ENCODE peak calls at places on chromosome 17, in four cellular contexts. N is brain microvascular endothelial cell, U is pancreas, Y is fibroblast of lung. J is an unnamed sample. For H3K27me3, the result is how much of the 10 kb centered on the place peaks cover.

GRCh38 chr17:18038149-18038850 is 668 bp downstream of the ATPAF2 start:
- DNase-seq in N (no peak), U (no peak), Y (no peak), J (peak)

GRCh38 chr17:21532763-21533385 is 156.7 kb downstream of the KCNJ12 start:
- DNase-seq in N (no peak), U (no peak), Y (no peak), J (no peak)

GRCh38 chr17:44842748-44843147 is 4.9 kb upstream of the HIGD1B start:
- DNase-seq in N (no peak), U (no peak), Y (no peak), J (no peak)

GRCh38 chr17:76872221-76872873 is 4.1 kb downstream of the MGAT5B start:
- DNase-seq in N (peak), U (no peak), Y (peak), J (peak)

GRCh38 chr17:33204156-33204555 is 88.9 kb downstream of the ASIC2 start:
- DNase-seq in N (no peak), U (no peak), Y (no peak), J (no peak)

GRCh38 chr17:760371-760770 is 8.3 kb upstream of the GEMIN4 start:
- DNase-seq in N (no peak), U (peak), Y (no peak), J (no peak)

GRCh38 chr17:64004903-64005733 is 7.0 kb downstream of the PRR29 start:
- DNase-seq in N (no peak), U (peak), Y (no peak), J (no peak)

GRCh38 chr17:29722411-29723198 is 99.9 kb upstream of the CORO6 start:
- DNase-seq in N (peak), U (no peak), Y (peak), J (peak)

GRCh38 chr17:77783991-77784820 is 174.3 kb upstream of the TNRC6C start:
- DNase-seq in N (no peak), U (no peak), Y (no peak), J (no peak)

GRCh38 chr17:1227917-1228751 is 42.1 kb upstream of the BHLHA9 start:
- DNase-seq in N (no peak), U (peak), Y (no peak), J (no peak)

GRCh38 chr17:6524520-6524919 is 31.8 kb downstream of the PITPNM3 start:
- DNase-seq in N (no peak), U (no peak), Y (peak), J (peak)
- TF ChIP-seq CTCF in N (no peak), U (no peak), Y (no peak), J (no peak)

GRCh38 chr17:38871992-38872605 is 2.2 kb downstream of the LASP1 start:
- DNase-seq in N (no peak), U (no peak), Y (no peak), J (no peak)

GRCh38 chr17:38873646-38874380 is 4.0 kb downstream of the LASP1 start:
- DNase-seq in N (no peak), U (no peak), Y (no peak), J (no peak)

GRCh38 chr17:38871247-38871991 is 1.6 kb downstream of the LASP1 start:
- DNase-seq in N (peak), U (no peak), Y (peak), J (peak)

GRCh38 chr17:38874505-38875419 is 4.9 kb downstream of the LASP1 start:
- DNase-seq in N (no peak), U (no peak), Y (peak), J (no peak)

GRCh38 chr17:38872671-38873385 is 3.0 kb downstream of the LASP1 start:
- DNase-seq in N (no peak), U (no peak), Y (no peak), J (no peak)
- H3K4me3 ChIP-seq in N (peak), U (peak), Y (no peak), J (no peak)

GRCh38 chr17:11369570-11369969 is 128.6 kb downstream of the SHISA6 start:
- DNase-seq in N (no peak), U (no peak), Y (no peak), J (no peak)

GRCh38 chr17:11366451-11366850 is 125.4 kb downstream of the SHISA6 start:
- DNase-seq in N (no peak), U (no peak), Y (no peak), J (no peak)

DNA sequence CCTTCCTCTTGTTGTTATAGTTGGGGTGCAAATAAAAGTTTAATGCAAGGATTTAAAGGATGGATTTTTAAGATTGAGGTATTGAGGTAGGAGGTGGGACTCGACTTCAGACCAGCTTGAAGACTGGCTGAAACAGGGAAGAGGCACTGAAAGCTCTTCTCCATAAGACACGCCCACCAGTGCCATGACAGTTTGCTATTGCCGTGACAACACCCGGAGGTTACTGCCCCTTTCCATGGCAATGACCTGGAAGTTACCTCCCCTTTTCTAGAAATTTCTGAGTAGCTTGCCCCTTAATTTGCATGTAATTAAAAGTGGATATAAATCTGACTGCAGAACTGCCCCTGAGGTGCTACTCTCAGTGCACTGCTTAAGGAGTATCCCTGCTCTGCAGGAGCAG is 122.6 kb downstream of the SHISA6 start:
- DNase-seq in N (no peak), U (no peak), Y (no peak), J (no peak)
- H3K27me3 ChIP-seq in N (under half), U (under half), Y (under half), J (under half)

DNA sequence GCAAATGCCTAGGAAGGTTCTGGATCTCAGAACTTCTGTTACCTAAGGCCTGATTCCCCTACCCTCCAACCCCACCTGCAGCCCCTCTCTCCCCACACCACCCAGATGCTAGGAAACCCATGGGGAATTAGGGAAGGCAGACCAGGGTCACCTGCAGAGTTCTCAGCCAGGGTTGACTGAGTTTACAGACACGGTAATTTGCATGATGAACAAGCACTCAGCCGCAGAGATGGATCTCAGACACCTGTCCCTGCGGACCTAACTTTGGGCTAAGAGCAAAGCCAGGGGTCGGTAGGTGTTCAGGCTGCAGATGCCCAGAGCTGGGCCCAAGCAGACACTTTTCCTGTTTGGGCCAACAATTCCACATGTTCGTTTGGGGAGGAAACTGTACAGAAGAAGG is 2.9 kb downstream of the ABI3 start:
- DNase-seq in N (no peak), U (no peak), Y (no peak), J (no peak)
- TF ChIP-seq CTCF in N (no peak), U (no peak), Y (no peak), J (no peak)

GRCh38 chr17:61395983-61396585 is 3.6 kb upstream of the TBX2 start:
- DNase-seq in N (no peak), U (peak), Y (no peak), J (no peak)
- H3K4me3 ChIP-seq in N (peak), U (peak), Y (peak), J (no peak)

GRCh38 chr17:38606646-38607611 is 1.2 kb upstream of the SRCIN1 start:
- DNase-seq in N (no peak), U (peak), Y (no peak), J (no peak)
- H3K27me3 ChIP-seq in N (half or more), U (under half), Y (under half), J (under half)

GRCh38 chr17:80889897-80890550 is 101.6 kb upstream of the CHMP6 start:
- DNase-seq in N (no peak), U (no peak), Y (no peak), J (no peak)

GRCh38 chr17:80891096-80892018 is 100.3 kb upstream of the CHMP6 start:
- DNase-seq in N (peak), U (no peak), Y (peak), J (peak)

GRCh38 chr17:80889231-80889896 is 102.3 kb upstream of the CHMP6 start:
- DNase-seq in N (no peak), U (no peak), Y (no peak), J (no peak)

GRCh38 chr17:80892019-80892855 is 99.4 kb upstream of the CHMP6 start:
- DNase-seq in N (peak), U (no peak), Y (peak), J (peak)

GRCh38 chr17:80890551-80890930 is 101.1 kb upstream of the CHMP6 start:
- DNase-seq in N (no peak), U (no peak), Y (no peak), J (no peak)
- TF ChIP-seq CTCF in N (no peak), U (no peak), Y (peak), J (no peak)

J was measured in bronchial epithelial cell.